ENCODE peak calls at places on chromosomes 5 and 9, in five cellular contexts. L is cardiac fibroblast; T is hepatocyte; H is CD4-positive, CD25-positive, alpha-beta regulatory T cell; M is naive thymus-derived CD4-positive, alpha-beta T cell. S is an unnamed sample.

GRCh38 chr9:35798658-35799366 is 7.4 kb downstream of the NPR2 start:
- DNase-seq in H (no peak), T (peak; percentile 53), L (peak; percentile 61), M (no peak), S (peak; percentile 100)

GRCh38 chr5:81856948-81857928 is 106.3 kb upstream of the SSBP2 start:
- DNase-seq in L (peak; percentile 11), M (no peak), T (peak; percentile 13), H (no peak), S (peak; percentile 37)

GRCh38 chr9:96513622-96514021 is 63.7 kb downstream of the HABP4 start:
- DNase-seq in M (no peak), H (no peak), T (no peak), L (no peak), S (no peak)

GRCh38 chr5:149860801-149861322 is 83.7 kb downstream of the PDE6A start:
- DNase-seq in H (no peak), M (no peak), T (no peak), L (peak; percentile 58), S (peak; percentile 77)

GRCh38 chr5:120516799-120517198 is 52.7 kb downstream of the PRR16 start:
- DNase-seq in M (no peak), T (no peak), L (peak; percentile 86), H (no peak), S (no peak)

GRCh38 chr5:149584106-149584505 is 2.8 kb downstream of the ARHGEF37 start:
- DNase-seq in L (no peak), T (no peak), H (no peak), M (no peak), S (no peak)

GRCh38 chr9:98764351-98764750 is 32.0 kb downstream of the ANKS6 start:
- DNase-seq in T (no peak), M (no peak), L (no peak), H (no peak), S (peak; percentile 67)

GRCh38 chr9:118575341-118576070 is 793.7 kb downstream of the BRINP1 start:
- DNase-seq in M (no peak), H (no peak), L (peak; percentile 62), T (no peak), S (no peak)

GRCh38 chr5:7576023-7576715 is 180.2 kb downstream of the ADCY2 start:
- DNase-seq in H (no peak), L (no peak), T (no peak), M (no peak), S (no peak)

GRCh38 chr9:129235931-129236331 is 57.9 kb upstream of the IER5L start:
- DNase-seq in H (peak; percentile 58), L (no peak), T (no peak), M (peak; percentile 88), S (no peak)

GRCh38 chr5:40832345-40832744 is 2.7 kb downstream of the RPL37 start:
- DNase-seq in M (no peak), H (no peak), T (no peak), L (peak; percentile 44), S (no peak)
- H3K4me3 ChIP-seq in M (no peak overlapping the region), H (peak overlapping the region; percentile 90), T (no peak overlapping the region), L (no peak overlapping the region), S (no peak overlapping the region)

GRCh38 chr5:67454957-67455561 is 258.5 kb upstream of the CD180 start:
- DNase-seq in M (no peak), H (no peak), T (no peak), L (no peak), S (no peak)
- H3K4me3 ChIP-seq in M (no peak overlapping the region), H (no peak overlapping the region), T (no peak overlapping the region), L (no peak overlapping the region), S (no peak overlapping the region)

DNA sequence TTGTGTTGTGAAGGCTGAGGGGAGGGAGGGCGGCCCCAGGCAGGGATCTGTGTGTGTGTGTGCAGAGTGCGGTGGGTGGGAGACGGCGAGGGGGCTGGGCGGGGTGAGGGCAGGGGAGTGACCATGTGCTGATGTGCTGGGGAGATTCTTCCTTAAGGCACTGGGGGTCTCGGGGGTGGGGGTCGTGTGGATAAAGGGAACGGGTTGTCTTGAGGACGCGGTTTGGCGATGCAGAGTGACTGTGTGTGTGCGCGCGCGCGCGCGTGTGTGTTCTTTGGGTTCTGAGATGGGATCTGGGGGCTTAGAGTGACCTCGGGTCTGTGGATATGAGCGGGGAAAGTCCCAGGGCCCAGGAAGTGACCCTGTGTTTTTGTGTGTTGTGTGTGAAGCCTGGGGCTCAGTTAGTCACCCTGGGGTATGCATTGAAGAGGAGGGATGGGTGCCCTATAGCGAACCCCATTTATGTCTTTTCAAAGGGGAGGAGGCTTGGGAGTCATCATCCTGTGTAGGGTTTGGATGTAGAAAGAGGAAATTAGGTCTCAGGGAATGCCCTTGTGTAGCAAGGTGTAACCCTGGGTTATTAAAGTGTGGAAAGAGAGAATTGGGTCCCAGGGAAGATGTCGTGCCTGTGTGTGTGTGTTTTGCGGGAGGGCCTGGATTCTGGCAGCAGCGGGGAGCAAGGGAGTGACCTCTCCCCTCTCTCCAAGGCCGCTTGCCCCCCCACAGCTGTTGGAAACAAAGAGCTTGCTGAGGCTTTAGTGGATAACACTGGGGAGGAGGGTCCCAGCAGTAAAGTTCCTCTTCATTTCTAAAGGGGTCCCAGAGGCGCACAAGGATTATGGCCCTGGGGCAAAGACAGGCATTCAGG is 1.4 kb downstream of the TMEFF1 start:
- DNase-seq in M (no peak), T (peak; percentile 46), H (no peak), L (no peak), S (peak; percentile 23)
- H3K4me3 ChIP-seq in M (no peak overlapping the region), T (peak overlapping the region; percentile 87), H (no peak overlapping the region), L (peak overlapping the region; percentile 62), S (peak overlapping the region; percentile 49)

GRCh38 chr5:59003124-59003523 is 420.2 kb downstream of the RAB3C start:
- DNase-seq in H (no peak), L (no peak), T (no peak), M (no peak), S (no peak)

GRCh38 chr5:59008816-59009473 is 426.1 kb downstream of the RAB3C start:
- DNase-seq in H (no peak), T (no peak), L (no peak), M (no peak), S (no peak)

GRCh38 chr5:59005934-59006701 is 423.2 kb downstream of the RAB3C start:
- DNase-seq in L (no peak), T (no peak), H (no peak), M (no peak), S (no peak)

GRCh38 chr5:59003641-59004040 is 420.8 kb downstream of the RAB3C start:
- DNase-seq in H (no peak), L (no peak), T (no peak), M (no peak), S (no peak)

DNA sequence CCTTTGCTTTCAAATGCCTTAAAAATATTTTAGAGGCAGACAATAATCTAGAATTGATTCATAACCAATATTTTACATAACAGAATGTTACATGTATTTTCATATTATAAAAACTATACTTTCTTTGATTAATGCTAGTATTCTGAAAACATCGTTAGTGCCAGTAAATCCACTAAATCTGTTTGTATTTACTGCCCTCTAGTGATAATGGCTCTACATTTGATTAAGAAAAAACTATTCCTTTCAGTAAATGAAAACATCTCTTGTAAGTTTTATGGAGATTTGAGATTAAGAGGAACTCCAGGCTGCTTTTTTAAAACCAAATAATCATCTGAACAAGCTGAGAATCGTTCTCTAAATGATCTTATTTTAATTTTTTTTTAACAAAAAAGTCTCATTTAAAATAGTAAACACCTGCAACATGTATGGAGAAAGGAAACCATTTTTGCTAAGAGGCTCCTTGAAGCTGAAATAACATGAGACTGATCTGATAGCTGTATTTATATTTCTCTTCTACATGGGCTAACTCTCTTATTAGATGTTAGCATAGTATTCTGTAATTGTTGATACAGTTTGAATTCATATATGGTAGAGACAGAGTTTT is 424.7 kb downstream of the RAB3C start:
- DNase-seq in H (no peak), T (no peak), L (peak; percentile 55), M (no peak), S (peak; percentile 39)
- H3K4me3 ChIP-seq in H (no peak overlapping the region), T (no peak overlapping the region), L (no peak overlapping the region), M (no peak overlapping the region), S (no peak overlapping the region)

GRCh38 chr5:17267099-17267498 is 49.7 kb downstream of the BASP1 start:
- DNase-seq in M (no peak), H (no peak), L (peak; percentile 54), T (no peak), S (no peak)
- H3K4me3 ChIP-seq in M (no peak overlapping the region), H (no peak overlapping the region), L (no peak overlapping the region), T (no peak overlapping the region), S (no peak overlapping the region)

S was measured in bronchial epithelial cell.